ENCODE peak calls at places on chromosomes 11 and 22, in five cellular contexts. M is stimulated activated CD8-positive, alpha-beta memory T cell treated with anti-CD3 and anti-CD28 coated beads, Interleukin-2, amount 100 ng/mL, for 48 hours; K is mesenchymal stem cell; H is AG08395; O is foreskin fibroblast. A is an unnamed sample.

GRCh38 chr11:60835472-60835871 is 6.4 kb upstream of the CCDC86 start:
- DNase-seq in O (peak; percentile 63), K (no peak), H (no peak), M (no peak), A (no peak)

GRCh38 chr11:37643968-37644367 is 1045.9 kb upstream of the RAG2 start:
- DNase-seq in M (no peak), O (no peak), K (no peak), H (no peak), A (no peak)

GRCh38 chr11:1934326-1935155 is 12.6 kb upstream of the MRPL23 start:
- DNase-seq in M (no peak), O (no peak), K (no peak), H (no peak), A (no peak)

GRCh38 chr22:42794551-42795510 is 62.2 kb downstream of the ARFGAP3 start:
- DNase-seq in M (no peak), O (peak; percentile 33), H (no peak), K (peak; percentile 17), A (no peak)

GRCh38 chr22:47063071-47063509 is 300.6 kb downstream of the TBC1D22A start:
- DNase-seq in O (no peak), K (no peak), H (no peak), M (no peak), A (no peak)

GRCh38 chr11:14259186-14259784 is 99.7 kb downstream of the RRAS2 start:
- DNase-seq in O (no peak), H (no peak), K (no peak), M (no peak), A (no peak)

GRCh38 chr11:118152552-118153471 is at the start of gene SCN4B:
- DNase-seq in K (peak; percentile 59), H (peak; percentile 71), O (peak; percentile 71), M (no peak), A (no peak)

GRCh38 chr22:50049299-50050195 is 8.6 kb downstream of the TTLL8 start:
- DNase-seq in M (no peak), O (no peak), K (no peak), H (no peak), A (no peak)